ENCODE peak calls at places on chromosome 10, in four cellular contexts. One of them, this sample, is unnamed.
A peak's percentile ranks its signal among the peaks of the same experiment; 100 is the strongest.

GRCh38 chr10:110480387-110480786 is 17.3 kb upstream of the DUSP5 start:
- DNase-seq in retinal pigment epithelial cell: no peak
- DNase-seq in NCI-H1092: no peak
- DNase-seq in activated naive CD8-positive, alpha-beta T cell treated with anti-CD3 and anti-CD28 coated beads, Interleukin-2, amount 50 U/mL, for 24 hours: no peak
- DNase-seq in this sample: no peak

GRCh38 chr10:133068741-133069525 is 18.8 kb upstream of the ADGRA1 start:
- DNase-seq in retinal pigment epithelial cell: no peak
- DNase-seq in NCI-H1092: no peak
- DNase-seq in activated naive CD8-positive, alpha-beta T cell treated with anti-CD3 and anti-CD28 coated beads, Interleukin-2, amount 50 U/mL, for 24 hours: no peak
- DNase-seq in this sample: no peak

GRCh38 chr10:89091501-89091900 is 100.9 kb downstream of the FAS start:
- DNase-seq in retinal pigment epithelial cell: no peak
- DNase-seq in NCI-H1092: no peak
- DNase-seq in activated naive CD8-positive, alpha-beta T cell treated with anti-CD3 and anti-CD28 coated beads, Interleukin-2, amount 50 U/mL, for 24 hours: no peak
- DNase-seq in this sample: no peak

GRCh38 chr10:57921140-57921539 is 346.6 kb downstream of the IPMK start:
- DNase-seq in retinal pigment epithelial cell: no peak
- DNase-seq in NCI-H1092: no peak
- DNase-seq in activated naive CD8-positive, alpha-beta T cell treated with anti-CD3 and anti-CD28 coated beads, Interleukin-2, amount 50 U/mL, for 24 hours: no peak
- DNase-seq in this sample: no peak

GRCh38 chr10:61835069-61835908 is 66.2 kb upstream of the ARID5B start:
- DNase-seq in retinal pigment epithelial cell: peak; percentile 75
- DNase-seq in NCI-H1092: no peak
- DNase-seq in activated naive CD8-positive, alpha-beta T cell treated with anti-CD3 and anti-CD28 coated beads, Interleukin-2, amount 50 U/mL, for 24 hours: no peak
- DNase-seq in this sample: no peak

GRCh38 chr10:97058521-97058920 is 127.2 kb downstream of the SLIT1 start:
- DNase-seq in retinal pigment epithelial cell: no peak
- DNase-seq in NCI-H1092: peak; percentile 6
- DNase-seq in activated naive CD8-positive, alpha-beta T cell treated with anti-CD3 and anti-CD28 coated beads, Interleukin-2, amount 50 U/mL, for 24 hours: no peak
- DNase-seq in this sample: no peak

GRCh38 chr10:24790599-24790998 is 66.9 kb upstream of the ARHGAP21 start:
- DNase-seq in retinal pigment epithelial cell: peak; percentile 12
- DNase-seq in NCI-H1092: no peak
- DNase-seq in activated naive CD8-positive, alpha-beta T cell treated with anti-CD3 and anti-CD28 coated beads, Interleukin-2, amount 50 U/mL, for 24 hours: no peak
- DNase-seq in this sample: no peak

GRCh38 chr10:60937784-60938654 is 6.0 kb downstream of the RHOBTB1 start:
- DNase-seq in retinal pigment epithelial cell: peak; percentile 67
- DNase-seq in NCI-H1092: no peak
- DNase-seq in activated naive CD8-positive, alpha-beta T cell treated with anti-CD3 and anti-CD28 coated beads, Interleukin-2, amount 50 U/mL, for 24 hours: no peak
- DNase-seq in this sample: no peak

GRCh38 chr10:111207525-111207924 is 130.7 kb downstream of the ADRA2A start:
- DNase-seq in retinal pigment epithelial cell: no peak
- DNase-seq in NCI-H1092: no peak
- DNase-seq in activated naive CD8-positive, alpha-beta T cell treated with anti-CD3 and anti-CD28 coated beads, Interleukin-2, amount 50 U/mL, for 24 hours: peak; percentile 20
- DNase-seq in this sample: no peak

GRCh38 chr10:91798736-91799579 is 732 bp downstream of the TNKS2 start:
- DNase-seq in retinal pigment epithelial cell: no peak
- DNase-seq in NCI-H1092: no peak
- DNase-seq in activated naive CD8-positive, alpha-beta T cell treated with anti-CD3 and anti-CD28 coated beads, Interleukin-2, amount 50 U/mL, for 24 hours: peak; percentile 45
- DNase-seq in this sample: peak; percentile 55

GRCh38 chr10:30187010-30187409 is 127.6 kb upstream of the JCAD start:
- DNase-seq in retinal pigment epithelial cell: no peak
- DNase-seq in NCI-H1092: no peak
- DNase-seq in activated naive CD8-positive, alpha-beta T cell treated with anti-CD3 and anti-CD28 coated beads, Interleukin-2, amount 50 U/mL, for 24 hours: no peak
- DNase-seq in this sample: no peak

GRCh38 chr10:110865184-110865803 is 6.4 kb upstream of the PDCD4 start:
- DNase-seq in retinal pigment epithelial cell: peak; percentile 98
- DNase-seq in NCI-H1092: no peak
- DNase-seq in activated naive CD8-positive, alpha-beta T cell treated with anti-CD3 and anti-CD28 coated beads, Interleukin-2, amount 50 U/mL, for 24 hours: no peak
- DNase-seq in this sample: no peak

GRCh38 chr10:104028146-104028545 is 57.5 kb downstream of the COL17A1 start:
- DNase-seq in retinal pigment epithelial cell: no peak
- DNase-seq in NCI-H1092: no peak
- DNase-seq in activated naive CD8-positive, alpha-beta T cell treated with anti-CD3 and anti-CD28 coated beads, Interleukin-2, amount 50 U/mL, for 24 hours: no peak
- DNase-seq in this sample: no peak

GRCh38 chr10:74753295-74754211 is 72.8 kb upstream of the KAT6B start:
- DNase-seq in retinal pigment epithelial cell: no peak
- DNase-seq in NCI-H1092: no peak
- DNase-seq in activated naive CD8-positive, alpha-beta T cell treated with anti-CD3 and anti-CD28 coated beads, Interleukin-2, amount 50 U/mL, for 24 hours: no peak
- DNase-seq in this sample: no peak

This sample was measured in activated gamma-delta T cell.